ENCODE peak calls at places on chromosomes 6 and 20, in five cellular contexts. One of them, this sample, is unnamed.
A peak's percentile ranks its signal among the peaks of the same experiment; 100 is the strongest.

GRCh38 chr6:56714982-56715456 is 72.3 kb upstream of the DST start:
- DNase-seq in cardiac muscle cell: peak; percentile 54
- DNase-seq in cardiac fibroblast: peak; percentile 87
- DNase-seq in astrocyte of the spinal cord: peak; percentile 91
- DNase-seq in upper lobe of right lung: no peak
- DNase-seq in this sample: no peak

GRCh38 chr6:153047386-153047785 is 44.9 kb upstream of the MTRF1L start:
- DNase-seq in cardiac muscle cell: no peak
- DNase-seq in cardiac fibroblast: no peak
- DNase-seq in astrocyte of the spinal cord: no peak
- DNase-seq in upper lobe of right lung: no peak
- DNase-seq in this sample: no peak

GRCh38 chr6:17001188-17001587 is 100.7 kb upstream of the STMND1 start:
- DNase-seq in cardiac muscle cell: no peak
- DNase-seq in cardiac fibroblast: no peak
- DNase-seq in astrocyte of the spinal cord: no peak
- DNase-seq in upper lobe of right lung: no peak
- DNase-seq in this sample: no peak

GRCh38 chr20:7586481-7586880 is 353.8 kb downstream of the HAO1 start:
- DNase-seq in cardiac muscle cell: no peak
- DNase-seq in cardiac fibroblast: no peak
- DNase-seq in astrocyte of the spinal cord: no peak
- DNase-seq in upper lobe of right lung: no peak
- DNase-seq in this sample: no peak

GRCh38 chr20:38343107-38343797 is 3.0 kb upstream of the LBP start:
- DNase-seq in cardiac muscle cell: peak; percentile 78
- DNase-seq in cardiac fibroblast: peak; percentile 61
- DNase-seq in astrocyte of the spinal cord: peak; percentile 17
- DNase-seq in upper lobe of right lung: no peak
- DNase-seq in this sample: no peak

GRCh38 chr6:11909696-11910132 is 102.4 kb upstream of the HIVEP1 start:
- DNase-seq in cardiac muscle cell: peak; percentile 68
- DNase-seq in cardiac fibroblast: peak; percentile 87
- DNase-seq in astrocyte of the spinal cord: peak; percentile 56
- DNase-seq in upper lobe of right lung: no peak
- DNase-seq in this sample: no peak

GRCh38 chr6:104684911-104685415 is 174.8 kb downstream of the HACE1 start:
- DNase-seq in cardiac muscle cell: no peak
- DNase-seq in cardiac fibroblast: no peak
- DNase-seq in astrocyte of the spinal cord: no peak
- DNase-seq in upper lobe of right lung: no peak
- DNase-seq in this sample: no peak

GRCh38 chr6:105892577-105893262 is 193.4 kb upstream of the PRDM1 start:
- DNase-seq in cardiac muscle cell: no peak
- DNase-seq in cardiac fibroblast: no peak
- DNase-seq in astrocyte of the spinal cord: no peak
- DNase-seq in upper lobe of right lung: no peak
- DNase-seq in this sample: peak; percentile 96

GRCh38 chr6:106997392-106998257 is 23.1 kb upstream of the CD24 start:
- DNase-seq in cardiac muscle cell: peak; percentile 69
- DNase-seq in cardiac fibroblast: peak; percentile 66
- DNase-seq in astrocyte of the spinal cord: peak; percentile 52
- DNase-seq in upper lobe of right lung: peak; percentile 67
- DNase-seq in this sample: peak; percentile 81

GRCh38 chr6:45911691-45912090 is 104.0 kb downstream of the CLIC5 start:
- DNase-seq in cardiac muscle cell: no peak
- DNase-seq in cardiac fibroblast: no peak
- DNase-seq in astrocyte of the spinal cord: no peak
- DNase-seq in upper lobe of right lung: no peak
- DNase-seq in this sample: no peak

GRCh38 chr20:33697129-33697528 is 10.9 kb upstream of the E2F1 start:
- DNase-seq in cardiac muscle cell: peak; percentile 73
- DNase-seq in cardiac fibroblast: peak; percentile 48
- DNase-seq in astrocyte of the spinal cord: no peak
- DNase-seq in upper lobe of right lung: no peak
- DNase-seq in this sample: peak; percentile 2

DNA sequence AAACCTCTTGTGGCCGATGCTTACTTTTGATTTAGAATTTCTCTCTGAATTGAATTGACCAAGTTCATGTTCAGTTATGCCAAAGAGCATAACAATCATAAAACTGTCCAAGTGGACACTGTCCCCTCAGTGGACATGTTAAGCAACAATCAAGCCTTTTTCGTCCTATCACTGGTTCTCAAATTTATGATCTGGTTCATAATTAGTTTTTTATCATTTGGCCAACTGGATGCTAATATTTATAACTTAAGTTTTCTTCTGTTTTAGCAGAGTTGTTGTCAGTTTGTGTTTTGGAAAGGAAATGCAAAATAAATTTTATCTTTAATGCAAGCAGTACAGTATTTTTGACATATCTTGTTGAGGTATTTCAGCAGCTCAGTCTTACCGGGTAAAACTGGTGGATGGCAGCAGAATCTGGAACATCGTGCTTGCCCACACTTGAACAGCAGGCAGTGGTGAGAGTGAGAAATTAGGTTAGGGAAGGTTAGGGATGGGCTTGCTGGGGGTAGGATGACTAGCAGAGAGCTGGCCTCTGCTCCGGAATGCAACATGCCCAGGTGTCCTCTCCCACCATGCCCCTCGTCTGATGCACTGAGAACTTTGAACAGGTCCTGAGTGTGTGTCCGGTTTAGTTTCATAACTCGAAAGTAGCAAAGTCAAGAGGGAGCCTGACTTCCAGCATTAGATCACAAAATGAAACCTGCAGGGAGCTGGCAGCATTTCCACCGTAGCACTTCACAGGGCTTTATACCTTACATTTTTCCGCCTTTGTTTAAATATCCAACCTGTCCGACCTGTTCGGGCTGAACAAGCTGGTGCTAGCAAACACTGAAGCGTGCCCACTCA is 93.1 kb downstream of the RREB1 start:
- DNase-seq in cardiac muscle cell: no peak
- DNase-seq in cardiac fibroblast: no peak
- DNase-seq in astrocyte of the spinal cord: no peak
- DNase-seq in upper lobe of right lung: peak; percentile 84
- DNase-seq in this sample: no peak
- H3K4me3 ChIP-seq in cardiac muscle cell: no peak overlapping the region
- H3K4me3 ChIP-seq in cardiac fibroblast: no peak overlapping the region
- H3K4me3 ChIP-seq in astrocyte of the spinal cord: no peak overlapping the region
- H3K4me3 ChIP-seq in upper lobe of right lung: no peak overlapping the region
- H3K4me3 ChIP-seq in this sample: peak overlapping the region; percentile 25

GRCh38 chr6:77466055-77467028 is 3.1 kb upstream of the HTR1B start:
- DNase-seq in cardiac muscle cell: peak; percentile 82
- DNase-seq in cardiac fibroblast: peak; percentile 81
- DNase-seq in astrocyte of the spinal cord: peak; percentile 79
- DNase-seq in upper lobe of right lung: peak; percentile 68
- DNase-seq in this sample: peak; percentile 15
- H3K4me3 ChIP-seq in cardiac muscle cell: peak overlapping the region; percentile 53
- H3K4me3 ChIP-seq in cardiac fibroblast: peak overlapping the region; percentile 54
- H3K4me3 ChIP-seq in astrocyte of the spinal cord: peak overlapping the region; percentile 63
- H3K4me3 ChIP-seq in upper lobe of right lung: peak overlapping the region; percentile 55
- H3K4me3 ChIP-seq in this sample: no peak overlapping the region

DNA sequence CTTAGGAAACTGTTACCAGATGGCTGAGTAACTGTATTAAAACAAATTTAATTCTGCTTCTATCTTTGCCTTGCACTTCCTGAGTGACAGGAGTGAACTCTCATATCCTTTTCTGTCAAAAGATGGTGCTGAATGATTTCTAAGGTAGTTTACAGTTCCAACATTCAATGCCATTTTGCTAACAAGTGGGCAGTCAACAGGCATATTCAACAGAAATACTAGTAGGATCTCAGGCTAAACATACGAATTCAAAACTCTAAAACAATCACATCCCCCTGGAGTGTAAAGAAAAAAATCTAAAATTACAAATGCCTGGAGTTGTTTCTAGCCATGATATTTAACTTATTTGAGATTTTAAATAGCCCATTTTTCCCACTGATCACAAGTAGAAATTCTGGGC is 6.7 kb downstream of the PSMB9 start:
- DNase-seq in cardiac muscle cell: no peak
- DNase-seq in cardiac fibroblast: no peak
- DNase-seq in astrocyte of the spinal cord: no peak
- DNase-seq in upper lobe of right lung: no peak
- DNase-seq in this sample: no peak
- H3K4me3 ChIP-seq in cardiac muscle cell: no peak overlapping the region
- H3K4me3 ChIP-seq in cardiac fibroblast: no peak overlapping the region
- H3K4me3 ChIP-seq in astrocyte of the spinal cord: no peak overlapping the region
- H3K4me3 ChIP-seq in upper lobe of right lung: no peak overlapping the region
- H3K4me3 ChIP-seq in this sample: no peak overlapping the region

GRCh38 chr6:6724319-6725119 is 136.0 kb downstream of the LY86 start:
- DNase-seq in cardiac muscle cell: peak; percentile 90
- DNase-seq in cardiac fibroblast: peak; percentile 76
- DNase-seq in astrocyte of the spinal cord: peak; percentile 79
- DNase-seq in upper lobe of right lung: peak; percentile 85
- DNase-seq in this sample: peak; percentile 96
- H3K4me3 ChIP-seq in cardiac muscle cell: no peak overlapping the region
- H3K4me3 ChIP-seq in cardiac fibroblast: peak overlapping the region; percentile 32
- H3K4me3 ChIP-seq in astrocyte of the spinal cord: peak overlapping the region; percentile 25
- H3K4me3 ChIP-seq in upper lobe of right lung: peak overlapping the region; percentile 43
- H3K4me3 ChIP-seq in this sample: peak overlapping the region; percentile 82

This sample was measured in NB4.